ENCODE peak calls at places on chromosomes 11 and 22, in seven cellular contexts. M is epithelial cell of prostate; U is GM03348; K is activated naive CD8-positive, alpha-beta T cell treated with anti-CD3 and anti-CD28 coated beads for 36 hours; E is stimulated activated CD8-positive, alpha-beta memory T cell treated with anti-CD3 and anti-CD28 coated beads, Interleukin-2, amount 100 ng/mL, for 1 hour; L is GM18507; X is amygdala. N is an unnamed sample.

GRCh38 chr11:94638278-94638901 is 71.2 kb downstream of the PIWIL4 start:
- DNase-seq in M (no peak), U (peak), K (no peak), E (no peak), L (no peak), X (no peak), N (no peak)

GRCh38 chr11:26860411-26860810 is 133.5 kb upstream of the FIBIN start:
- DNase-seq in M (no peak), U (peak), K (no peak), E (no peak), L (no peak), X (no peak), N (peak)

GRCh38 chr11:78290293-78291176 is 101.8 kb downstream of the USP35 start:
- DNase-seq in M (peak), U (peak), K (peak), E (no peak), L (no peak), X (no peak), N (no peak)

GRCh38 chr11:133134561-133135173 is 397.6 kb downstream of the OPCML start:
- DNase-seq in M (peak), U (peak), K (peak), E (no peak), L (peak), X (peak), N (peak)

GRCh38 chr11:86676533-86677154 is 4.2 kb upstream of the ME3 start:
- DNase-seq in M (no peak), U (no peak), K (no peak), E (no peak), L (no peak), X (no peak), N (no peak)

GRCh38 chr11:77175869-77176539 is 48.0 kb downstream of the MYO7A start:
- DNase-seq in M (no peak), U (no peak), K (no peak), E (no peak), L (no peak), X (peak), N (peak)

GRCh38 chr22:41822289-41823057 is 10.4 kb upstream of the SREBF2 start:
- DNase-seq in M (peak), U (peak), K (peak), E (no peak), L (no peak), X (no peak), N (no peak)

GRCh38 chr22:46072030-46072881 is 78.1 kb upstream of the PPARA start:
- DNase-seq in M (no peak), U (peak), K (peak), E (no peak), L (no peak), X (no peak), N (no peak)

GRCh38 chr11:119903389-119903788 is 174.4 kb upstream of the NECTIN1 start:
- DNase-seq in M (no peak), U (no peak), K (no peak), E (no peak), L (no peak), X (no peak), N (no peak)

GRCh38 chr11:28009383-28009782 is 98.6 kb downstream of the KIF18A start:
- DNase-seq in M (no peak), U (peak), K (no peak), E (no peak), L (no peak), X (no peak), N (no peak)

GRCh38 chr22:44337658-44338004 is 24.9 kb upstream of the SHISAL1 start:
- DNase-seq in M (no peak), U (peak), K (peak), E (no peak), L (no peak), X (no peak), N (no peak)

GRCh38 chr22:47130883-47131610 is 368.6 kb downstream of the TBC1D22A start:
- DNase-seq in M (no peak), U (no peak), K (no peak), E (no peak), L (no peak), X (no peak), N (no peak)

GRCh38 chr11:125990244-125990643 is 44.4 kb downstream of the VSIG10L2 start:
- DNase-seq in M (no peak), U (peak), K (no peak), E (no peak), L (no peak), X (no peak), N (no peak)

GRCh38 chr11:118768715-118769114 is 22.2 kb downstream of the DDX6 start:
- DNase-seq in M (no peak), U (no peak), K (no peak), E (no peak), L (no peak), X (no peak), N (no peak)

GRCh38 chr22:27372969-27373670 is 428.4 kb downstream of the MN1 start:
- DNase-seq in M (peak), U (no peak), K (no peak), E (no peak), L (no peak), X (no peak), N (no peak)

GRCh38 chr11:75214411-75214821 is 26.2 kb upstream of the TPBGL start:
- DNase-seq in M (no peak), U (peak), K (peak), E (peak), L (peak), X (no peak), N (no peak)

GRCh38 chr11:108886608-108887007 is 221.7 kb downstream of the DDX10 start:
- DNase-seq in M (no peak), U (peak), K (no peak), E (no peak), L (no peak), X (no peak), N (no peak)

GRCh38 chr22:32475428-32476010 is 908 bp downstream of the FBXO7 start:
- DNase-seq in M (no peak), U (peak), K (no peak), E (no peak), L (no peak), X (no peak), N (no peak)

GRCh38 chr22:27419473-27419872 is 382.1 kb downstream of the MN1 start:
- DNase-seq in M (no peak), U (no peak), K (no peak), E (no peak), L (no peak), X (no peak), N (no peak)

GRCh38 chr11:71502871-71503435 is 24.1 kb upstream of the KRTAP5-7 start:
- DNase-seq in M (no peak), U (no peak), K (no peak), E (no peak), L (no peak), X (no peak), N (no peak)

GRCh38 chr22:46370584-46371373 is 35.3 kb downstream of the TRMU start:
- DNase-seq in M (no peak), U (no peak), K (no peak), E (peak), L (no peak), X (no peak), N (no peak)

GRCh38 chr11:125263268-125263790 is 98.8 kb downstream of the PKNOX2 start:
- DNase-seq in M (no peak), U (peak), K (no peak), E (no peak), L (no peak), X (peak), N (peak)

GRCh38 chr22:42704896-42705295 is 15.8 kb downstream of the A4GALT start:
- DNase-seq in M (no peak), U (no peak), K (no peak), E (no peak), L (no peak), X (no peak), N (no peak)

GRCh38 chr11:30511408-30511807 is 74.7 kb downstream of the MPPED2 start:
- DNase-seq in M (no peak), U (no peak), K (no peak), E (no peak), L (no peak), X (no peak), N (no peak)

GRCh38 chr11:63321723-63322122 is 47.9 kb upstream of the SLC22A9 start:
- DNase-seq in M (no peak), U (no peak), K (no peak), E (no peak), L (no peak), X (no peak), N (no peak)

GRCh38 chr22:46062232-46062615 is 85.3 kb upstream of the WNT7B start:
- DNase-seq in M (no peak), U (no peak), K (no peak), E (no peak), L (no peak), X (no peak), N (no peak)

GRCh38 chr11:325796-326591 is 5.3 kb upstream of the IFITM3 start:
- DNase-seq in M (no peak), U (no peak), K (no peak), E (no peak), L (no peak), X (no peak), N (no peak)

GRCh38 chr11:47716692-47717091 is 1.5 kb upstream of the AGBL2 start:
- DNase-seq in M (no peak), U (no peak), K (no peak), E (no peak), L (no peak), X (no peak), N (no peak)

GRCh38 chr22:37559901-37560681 is at the start of gene CDC42EP1:
- DNase-seq in M (no peak), U (peak), K (peak), E (no peak), L (no peak), X (no peak), N (peak)

GRCh38 chr11:27076121-27076589 is 35.5 kb downstream of the BBOX1 start:
- DNase-seq in M (no peak), U (no peak), K (no peak), E (no peak), L (no peak), X (no peak), N (no peak)

GRCh38 chr11:102111787-102112653 is 1.8 kb downstream of the YAP1 start:
- DNase-seq in M (peak), U (peak), K (peak), E (no peak), L (no peak), X (no peak), N (no peak)

GRCh38 chr11:43582024-43582836 is 98.3 kb upstream of the HSD17B12 start:
- DNase-seq in M (no peak), U (no peak), K (no peak), E (no peak), L (no peak), X (no peak), N (no peak)

GRCh38 chr22:37192741-37193140 is 4.7 kb upstream of the C1QTNF6 start:
- DNase-seq in M (no peak), U (no peak), K (no peak), E (no peak), L (no peak), X (no peak), N (no peak)

GRCh38 chr11:78381867-78382266 is 35.8 kb downstream of the GAB2 start:
- DNase-seq in M (no peak), U (peak), K (no peak), E (no peak), L (no peak), X (no peak), N (no peak)

GRCh38 chr22:28142361-28142801 is 223.3 kb upstream of the PITPNB start:
- DNase-seq in M (no peak), U (peak), K (no peak), E (no peak), L (no peak), X (no peak), N (no peak)

GRCh38 chr11:14042686-14043440 is 80.3 kb downstream of the SPON1 start:
- DNase-seq in M (no peak), U (no peak), K (no peak), E (no peak), L (no peak), X (no peak), N (no peak)

GRCh38 chr11:9717719-9718118 is 53.8 kb downstream of the SWAP70 start:
- DNase-seq in M (no peak), U (no peak), K (no peak), E (no peak), L (no peak), X (no peak), N (no peak)

GRCh38 chr22:41917906-41918791 is 3.3 kb upstream of the SHISA8 start:
- DNase-seq in M (no peak), U (no peak), K (no peak), E (no peak), L (no peak), X (no peak), N (no peak)